ENCODE peak calls at places on chromosomes 1 and 21, in eight cellular contexts. One of them, this sample, is unnamed.

GRCh38 chr1:162400790-162401189 is 11.1 kb downstream of the SH2D1B start:
- DNase-seq in fibroblast of lung: no peak
- DNase-seq in cardiac muscle cell: no peak
- DNase-seq in GM06990: no peak
- DNase-seq in cardiac fibroblast: no peak
- DNase-seq in spleen: no peak
- DNase-seq in CD8-positive, alpha-beta T cell: no peak
- DNase-seq in IMR-90: no peak
- DNase-seq in this sample: no peak

GRCh38 chr1:36161656-36162531 is 5.9 kb downstream of the MAP7D1 start:
- DNase-seq in fibroblast of lung: peak
- DNase-seq in cardiac muscle cell: no peak
- DNase-seq in GM06990: peak
- DNase-seq in cardiac fibroblast: peak
- DNase-seq in spleen: peak
- DNase-seq in CD8-positive, alpha-beta T cell: peak
- DNase-seq in IMR-90: no peak
- DNase-seq in this sample: peak

GRCh38 chr21:46005081-46005480 is 23.5 kb downstream of the COL6A1 start:
- DNase-seq in fibroblast of lung: no peak
- DNase-seq in cardiac muscle cell: no peak
- DNase-seq in GM06990: no peak
- DNase-seq in cardiac fibroblast: no peak
- DNase-seq in spleen: no peak
- DNase-seq in CD8-positive, alpha-beta T cell: no peak
- DNase-seq in IMR-90: no peak
- DNase-seq in this sample: no peak

GRCh38 chr1:99970713-99971255 is 988 bp downstream of the SLC35A3 start:
- DNase-seq in fibroblast of lung: no peak
- DNase-seq in cardiac muscle cell: no peak
- DNase-seq in GM06990: no peak
- DNase-seq in cardiac fibroblast: peak
- DNase-seq in spleen: no peak
- DNase-seq in CD8-positive, alpha-beta T cell: no peak
- DNase-seq in IMR-90: no peak
- DNase-seq in this sample: no peak

GRCh38 chr21:26843912-26844257 is 1.3 kb downstream of the ADAMTS1 start:
- DNase-seq in fibroblast of lung: peak
- DNase-seq in cardiac muscle cell: peak
- DNase-seq in GM06990: no peak
- DNase-seq in cardiac fibroblast: peak
- DNase-seq in spleen: no peak
- DNase-seq in CD8-positive, alpha-beta T cell: no peak
- DNase-seq in IMR-90: peak
- DNase-seq in this sample: no peak

GRCh38 chr1:155219592-155220031 is 11.1 kb downstream of the MTX1 start:
- DNase-seq in fibroblast of lung: no peak
- DNase-seq in cardiac muscle cell: peak
- DNase-seq in GM06990: no peak
- DNase-seq in cardiac fibroblast: peak
- DNase-seq in spleen: no peak
- DNase-seq in CD8-positive, alpha-beta T cell: no peak
- DNase-seq in IMR-90: no peak
- DNase-seq in this sample: no peak

GRCh38 chr1:241968618-241969017 is 11.1 kb downstream of the BECN2 start:
- DNase-seq in fibroblast of lung: no peak
- DNase-seq in cardiac muscle cell: no peak
- DNase-seq in GM06990: no peak
- DNase-seq in cardiac fibroblast: no peak
- DNase-seq in spleen: no peak
- DNase-seq in CD8-positive, alpha-beta T cell: no peak
- DNase-seq in IMR-90: no peak
- DNase-seq in this sample: no peak

GRCh38 chr1:239717097-239718051 is 331.0 kb downstream of the CHRM3 start:
- DNase-seq in fibroblast of lung: peak
- DNase-seq in cardiac muscle cell: no peak
- DNase-seq in GM06990: no peak
- DNase-seq in cardiac fibroblast: no peak
- DNase-seq in spleen: no peak
- DNase-seq in CD8-positive, alpha-beta T cell: no peak
- DNase-seq in IMR-90: no peak
- DNase-seq in this sample: no peak

GRCh38 chr1:24929091-24929875 is 793 bp downstream of the RUNX3 start:
- DNase-seq in fibroblast of lung: no peak
- DNase-seq in cardiac muscle cell: peak
- DNase-seq in GM06990: peak
- DNase-seq in cardiac fibroblast: no peak
- DNase-seq in spleen: peak
- DNase-seq in CD8-positive, alpha-beta T cell: no peak
- DNase-seq in IMR-90: no peak
- DNase-seq in this sample: peak

GRCh38 chr1:6134206-6134605 is 45.9 kb downstream of the CHD5 start:
- DNase-seq in fibroblast of lung: no peak
- DNase-seq in cardiac muscle cell: no peak
- DNase-seq in GM06990: no peak
- DNase-seq in cardiac fibroblast: no peak
- DNase-seq in spleen: peak
- DNase-seq in CD8-positive, alpha-beta T cell: no peak
- DNase-seq in IMR-90: no peak
- DNase-seq in this sample: no peak

GRCh38 chr1:115377411-115377810 is 39.4 kb upstream of the NGF start:
- DNase-seq in fibroblast of lung: peak
- DNase-seq in cardiac muscle cell: no peak
- DNase-seq in GM06990: no peak
- DNase-seq in cardiac fibroblast: peak
- DNase-seq in spleen: no peak
- DNase-seq in CD8-positive, alpha-beta T cell: no peak
- DNase-seq in IMR-90: peak
- DNase-seq in this sample: no peak

GRCh38 chr21:45998871-45999580 is 17.5 kb downstream of the COL6A1 start:
- DNase-seq in fibroblast of lung: no peak
- DNase-seq in cardiac muscle cell: no peak
- DNase-seq in GM06990: no peak
- DNase-seq in cardiac fibroblast: no peak
- DNase-seq in spleen: no peak
- DNase-seq in CD8-positive, alpha-beta T cell: no peak
- DNase-seq in IMR-90: no peak
- DNase-seq in this sample: no peak

GRCh38 chr1:89005286-89006151 is 13.1 kb upstream of the KYAT3 start:
- DNase-seq in fibroblast of lung: no peak
- DNase-seq in cardiac muscle cell: no peak
- DNase-seq in GM06990: no peak
- DNase-seq in cardiac fibroblast: no peak
- DNase-seq in spleen: no peak
- DNase-seq in CD8-positive, alpha-beta T cell: no peak
- DNase-seq in IMR-90: no peak
- DNase-seq in this sample: no peak

GRCh38 chr1:230832466-230832865 is 35.9 kb downstream of the C1orf198 start:
- DNase-seq in fibroblast of lung: peak
- DNase-seq in cardiac muscle cell: peak
- DNase-seq in GM06990: no peak
- DNase-seq in cardiac fibroblast: peak
- DNase-seq in spleen: no peak
- DNase-seq in CD8-positive, alpha-beta T cell: no peak
- DNase-seq in IMR-90: no peak
- DNase-seq in this sample: no peak

GRCh38 chr1:173603056-173603591 is at the start of gene SLC9C2:
- DNase-seq in fibroblast of lung: peak
- DNase-seq in cardiac muscle cell: peak
- DNase-seq in GM06990: no peak
- DNase-seq in cardiac fibroblast: peak
- DNase-seq in spleen: no peak
- DNase-seq in CD8-positive, alpha-beta T cell: no peak
- DNase-seq in IMR-90: peak
- DNase-seq in this sample: no peak

GRCh38 chr1:184881941-184882648 is 92.2 kb downstream of the NIBAN1 start:
- DNase-seq in fibroblast of lung: peak
- DNase-seq in cardiac muscle cell: peak
- DNase-seq in GM06990: no peak
- DNase-seq in cardiac fibroblast: peak
- DNase-seq in spleen: no peak
- DNase-seq in CD8-positive, alpha-beta T cell: no peak
- DNase-seq in IMR-90: no peak
- DNase-seq in this sample: peak

GRCh38 chr1:44672956-44673674 is 1.2 kb downstream of the TMEM53 start:
- DNase-seq in fibroblast of lung: no peak
- DNase-seq in cardiac muscle cell: no peak
- DNase-seq in GM06990: no peak
- DNase-seq in cardiac fibroblast: no peak
- DNase-seq in spleen: peak
- DNase-seq in CD8-positive, alpha-beta T cell: no peak
- DNase-seq in IMR-90: no peak
- DNase-seq in this sample: no peak

GRCh38 chr1:232398823-232399222 is 231.1 kb downstream of the SIPA1L2 start:
- DNase-seq in fibroblast of lung: no peak
- DNase-seq in cardiac muscle cell: no peak
- DNase-seq in GM06990: no peak
- DNase-seq in cardiac fibroblast: no peak
- DNase-seq in spleen: no peak
- DNase-seq in CD8-positive, alpha-beta T cell: no peak
- DNase-seq in IMR-90: no peak
- DNase-seq in this sample: no peak

GRCh38 chr1:19390166-19390850 is 78.2 kb downstream of the SLC66A1 start:
- DNase-seq in fibroblast of lung: no peak
- DNase-seq in cardiac muscle cell: no peak
- DNase-seq in GM06990: no peak
- DNase-seq in cardiac fibroblast: no peak
- DNase-seq in spleen: peak
- DNase-seq in CD8-positive, alpha-beta T cell: no peak
- DNase-seq in IMR-90: no peak
- DNase-seq in this sample: no peak

GRCh38 chr1:62689524-62689923 is 1.3 kb upstream of the DOCK7 start:
- DNase-seq in fibroblast of lung: peak
- DNase-seq in cardiac muscle cell: peak
- DNase-seq in GM06990: no peak
- DNase-seq in cardiac fibroblast: peak
- DNase-seq in spleen: no peak
- DNase-seq in CD8-positive, alpha-beta T cell: no peak
- DNase-seq in IMR-90: peak
- DNase-seq in this sample: peak
- H3K4me3 ChIP-seq in fibroblast of lung: peak
- H3K4me3 ChIP-seq in cardiac muscle cell: peak
- H3K4me3 ChIP-seq in GM06990: no peak
- H3K4me3 ChIP-seq in cardiac fibroblast: peak
- H3K4me3 ChIP-seq in spleen: no peak
- H3K4me3 ChIP-seq in CD8-positive, alpha-beta T cell: no peak
- H3K4me3 ChIP-seq in IMR-90: peak
- H3K4me3 ChIP-seq in this sample: no peak

GRCh38 chr1:235093685-235094592 is 34.7 kb downstream of the TOMM20 start:
- DNase-seq in fibroblast of lung: peak
- DNase-seq in cardiac muscle cell: peak
- DNase-seq in GM06990: peak
- DNase-seq in cardiac fibroblast: peak
- DNase-seq in spleen: peak
- DNase-seq in CD8-positive, alpha-beta T cell: peak
- DNase-seq in IMR-90: peak
- DNase-seq in this sample: peak

GRCh38 chr1:235095938-235096562 is 32.6 kb downstream of the TOMM20 start:
- DNase-seq in fibroblast of lung: no peak
- DNase-seq in cardiac muscle cell: no peak
- DNase-seq in GM06990: no peak
- DNase-seq in cardiac fibroblast: no peak
- DNase-seq in spleen: no peak
- DNase-seq in CD8-positive, alpha-beta T cell: no peak
- DNase-seq in IMR-90: no peak
- DNase-seq in this sample: no peak

GRCh38 chr1:235090406-235091069 is 38.1 kb downstream of the TOMM20 start:
- DNase-seq in fibroblast of lung: peak
- DNase-seq in cardiac muscle cell: peak
- DNase-seq in GM06990: no peak
- DNase-seq in cardiac fibroblast: no peak
- DNase-seq in spleen: no peak
- DNase-seq in CD8-positive, alpha-beta T cell: no peak
- DNase-seq in IMR-90: no peak
- DNase-seq in this sample: no peak

GRCh38 chr1:235088907-235089306 is 39.7 kb downstream of the TOMM20 start:
- DNase-seq in fibroblast of lung: no peak
- DNase-seq in cardiac muscle cell: no peak
- DNase-seq in GM06990: no peak
- DNase-seq in cardiac fibroblast: no peak
- DNase-seq in spleen: no peak
- DNase-seq in CD8-positive, alpha-beta T cell: no peak
- DNase-seq in IMR-90: no peak
- DNase-seq in this sample: no peak

GRCh38 chr1:235093013-235093618 is 35.5 kb downstream of the TOMM20 start:
- DNase-seq in fibroblast of lung: peak
- DNase-seq in cardiac muscle cell: peak
- DNase-seq in GM06990: no peak
- DNase-seq in cardiac fibroblast: peak
- DNase-seq in spleen: no peak
- DNase-seq in CD8-positive, alpha-beta T cell: no peak
- DNase-seq in IMR-90: peak
- DNase-seq in this sample: peak
- H3K4me3 ChIP-seq in fibroblast of lung: peak
- H3K4me3 ChIP-seq in cardiac muscle cell: no peak
- H3K4me3 ChIP-seq in GM06990: no peak
- H3K4me3 ChIP-seq in cardiac fibroblast: peak
- H3K4me3 ChIP-seq in spleen: no peak
- H3K4me3 ChIP-seq in CD8-positive, alpha-beta T cell: no peak
- H3K4me3 ChIP-seq in IMR-90: no peak
- H3K4me3 ChIP-seq in this sample: no peak

GRCh38 chr1:45820173-45820572 is 16.8 kb downstream of the MAST2 start:
- DNase-seq in fibroblast of lung: no peak
- DNase-seq in cardiac muscle cell: peak
- DNase-seq in GM06990: no peak
- DNase-seq in cardiac fibroblast: no peak
- DNase-seq in spleen: no peak
- DNase-seq in CD8-positive, alpha-beta T cell: no peak
- DNase-seq in IMR-90: no peak
- DNase-seq in this sample: peak
- H3K4me3 ChIP-seq in fibroblast of lung: no peak
- H3K4me3 ChIP-seq in cardiac muscle cell: no peak
- H3K4me3 ChIP-seq in GM06990: no peak
- H3K4me3 ChIP-seq in cardiac fibroblast: no peak
- H3K4me3 ChIP-seq in spleen: no peak
- H3K4me3 ChIP-seq in CD8-positive, alpha-beta T cell: no peak
- H3K4me3 ChIP-seq in IMR-90: no peak
- H3K4me3 ChIP-seq in this sample: no peak

DNA sequence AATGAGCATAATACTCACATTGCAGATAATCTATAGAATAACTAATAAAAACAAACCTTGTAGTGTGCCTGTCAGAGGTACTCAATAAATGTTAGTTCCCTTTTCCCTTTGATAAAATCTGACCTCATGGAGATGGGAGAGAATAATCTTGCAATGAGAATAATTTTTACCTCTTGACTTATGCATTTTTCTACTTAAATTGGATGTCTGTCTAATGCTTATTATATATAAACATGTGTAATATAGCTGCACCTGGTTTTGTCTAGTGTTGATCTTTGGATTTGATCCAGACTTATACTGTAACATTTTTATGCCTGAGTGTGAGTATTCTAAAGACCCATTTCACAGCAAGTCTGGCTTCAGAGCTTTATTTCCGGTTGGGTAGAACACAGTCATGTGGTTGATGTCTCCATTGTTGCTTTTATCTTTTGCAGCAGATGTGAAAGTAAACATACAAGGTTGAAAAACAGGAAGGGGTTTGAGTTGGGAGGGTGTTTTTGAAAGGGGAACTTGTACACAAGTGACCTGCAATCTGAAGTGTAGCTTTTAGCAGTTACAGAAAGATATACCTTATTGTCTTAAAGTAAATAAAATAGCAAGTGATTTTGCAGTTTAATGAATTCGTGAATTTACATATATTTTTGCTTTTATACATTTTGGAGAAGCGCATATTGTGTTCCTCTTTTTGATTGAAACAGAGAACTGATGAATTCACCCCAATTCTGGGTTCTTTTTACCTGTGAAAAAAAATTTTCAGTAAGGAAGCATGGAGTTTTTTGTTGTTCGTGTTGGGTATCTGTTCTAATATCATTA is 12.5 kb downstream of the EPB41 start:
- DNase-seq in fibroblast of lung: no peak
- DNase-seq in cardiac muscle cell: peak
- DNase-seq in GM06990: peak
- DNase-seq in cardiac fibroblast: peak
- DNase-seq in spleen: no peak
- DNase-seq in CD8-positive, alpha-beta T cell: peak
- DNase-seq in IMR-90: peak
- DNase-seq in this sample: peak
- H3K4me3 ChIP-seq in fibroblast of lung: no peak
- H3K4me3 ChIP-seq in cardiac muscle cell: no peak
- H3K4me3 ChIP-seq in GM06990: peak
- H3K4me3 ChIP-seq in cardiac fibroblast: no peak
- H3K4me3 ChIP-seq in spleen: no peak
- H3K4me3 ChIP-seq in CD8-positive, alpha-beta T cell: peak
- H3K4me3 ChIP-seq in IMR-90: no peak
- H3K4me3 ChIP-seq in this sample: peak